ENCODE peak calls at places on chromosomes 16 and 17, in four cellular contexts. K is testis, U is A549, E is HFF-Myc. Y is an unnamed sample.

GRCh38 chr17:78883090-78883532 is 19.9 kb downstream of the CEP295NL start:
- DNase-seq in E (peak), K (peak), U (peak), Y (peak)

GRCh38 chr16:55255890-55256289 is 68.1 kb upstream of the IRX6 start:
- DNase-seq in E (no peak), K (no peak), U (no peak), Y (no peak)

GRCh38 chr17:73458191-73458590 is 146.4 kb upstream of the CDC42EP4 start:
- DNase-seq in K (no peak), U (no peak), E (no peak), Y (no peak)

GRCh38 chr17:13634001-13634400 is 32.3 kb upstream of the HS3ST3A1 start:
- DNase-seq in E (no peak), K (no peak), U (no peak), Y (no peak)

GRCh38 chr17:47096343-47096742 is 92.8 kb downstream of the CDC27 start:
- DNase-seq in E (no peak), K (no peak), U (no peak), Y (no peak)

GRCh38 chr17:81994593-81995462 is 17.4 kb downstream of the ASPSCR1 start:
- DNase-seq in U (no peak), K (no peak), E (no peak), Y (no peak)

GRCh38 chr17:5644065-5644464 is 59.8 kb upstream of the NLRP1 start:
- DNase-seq in E (no peak), U (no peak), K (no peak), Y (no peak)

GRCh38 chr16:70267516-70267915 is 15.8 kb upstream of the EXOSC6 start:
- DNase-seq in U (peak), E (peak), K (peak), Y (peak)

GRCh38 chr16:80656731-80657150 is 115.9 kb downstream of the DYNLRB2 start:
- DNase-seq in E (no peak), K (peak), U (no peak), Y (no peak)

GRCh38 chr17:58391302-58391984 is 25.9 kb downstream of the RNF43 start:
- DNase-seq in U (peak), K (peak), E (no peak), Y (peak)

GRCh38 chr17:61135782-61136181 is 263.9 kb upstream of the TBX2 start:
- DNase-seq in U (no peak), E (no peak), K (no peak), Y (no peak)
- H3K4me3 ChIP-seq in U (no peak), E (no peak), K (no peak), Y (no peak)

GRCh38 chr17:75839942-75840778 is 4.0 kb downstream of the UNC13D start:
- DNase-seq in U (no peak), K (no peak), E (no peak), Y (no peak)

GRCh38 chr17:75835315-75835987 is 8.8 kb downstream of the UNC13D start:
- DNase-seq in K (no peak), U (no peak), E (no peak), Y (no peak)

GRCh38 chr17:75838410-75838809 is 5.8 kb downstream of the UNC13D start:
- DNase-seq in K (no peak), U (no peak), E (no peak), Y (no peak)

GRCh38 chr17:75836605-75837004 is 7.6 kb downstream of the UNC13D start:
- DNase-seq in E (no peak), K (no peak), U (no peak), Y (no peak)

DNA sequence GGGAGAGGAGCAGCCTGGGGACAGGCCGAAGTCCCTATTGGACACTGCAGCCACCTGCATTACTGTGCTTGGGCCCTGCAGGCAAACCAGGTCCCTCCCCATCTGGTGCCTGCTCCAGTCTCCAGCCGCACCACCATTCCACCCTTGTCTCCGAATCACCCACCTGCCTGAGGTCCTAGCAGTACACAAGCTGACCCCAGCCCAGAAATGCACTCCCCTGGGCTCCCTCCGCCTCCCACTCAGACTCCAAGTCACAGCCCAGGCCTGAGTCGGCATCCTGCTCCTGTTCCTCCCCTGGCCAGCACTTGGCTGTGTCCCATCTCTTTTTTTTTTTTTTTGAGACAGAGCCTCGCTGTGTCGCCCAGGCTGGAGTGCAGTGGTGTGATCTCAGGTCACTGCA is 6.3 kb downstream of the UNC13D start:
- DNase-seq in U (no peak), E (no peak), K (peak), Y (no peak)
- TF ChIP-seq CTCF in U (no peak), E (no peak), K (no peak), Y (no peak)

DNA sequence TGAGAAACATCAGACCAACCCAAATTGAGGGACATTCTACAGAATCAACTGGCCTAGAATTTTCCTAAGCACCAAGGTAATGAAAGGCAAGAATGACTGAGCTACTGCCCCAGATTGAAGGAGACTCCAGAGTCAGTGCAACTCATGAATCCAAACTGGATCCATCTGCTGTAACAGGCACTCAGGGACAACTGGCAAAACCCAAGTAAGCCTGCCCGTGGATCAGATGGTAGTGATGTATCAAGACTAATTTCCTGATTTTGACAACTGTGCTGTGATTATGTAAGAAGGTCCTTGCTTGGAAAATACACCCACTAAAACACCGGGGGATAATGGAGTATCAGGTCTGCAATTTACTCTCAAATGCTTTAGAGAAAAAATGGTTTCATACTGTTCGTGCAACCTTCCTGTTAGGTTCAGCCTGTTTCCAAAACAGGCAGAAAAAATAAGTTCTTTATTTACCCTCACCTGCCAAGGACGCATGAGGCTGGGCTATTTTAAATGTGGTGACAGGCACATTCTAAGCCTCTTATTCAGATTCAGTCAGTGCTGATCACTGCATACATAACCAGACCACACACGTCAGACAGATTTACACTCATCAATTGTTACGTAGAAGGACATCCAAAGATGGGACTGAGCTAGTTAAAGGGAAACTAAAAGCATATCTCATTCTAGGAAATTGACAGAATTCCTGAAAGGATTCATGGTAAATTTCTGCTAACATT is 7.0 kb downstream of the MBTPS1 start:
- DNase-seq in U (no peak), E (no peak), K (no peak), Y (no peak)
- H3K4me3 ChIP-seq in U (no peak), E (no peak), K (no peak), Y (no peak)

GRCh38 chr17:34167359-34167758 is 87.7 kb upstream of the CCL2 start:
- DNase-seq in U (no peak), E (no peak), K (no peak), Y (no peak)

GRCh38 chr17:34166394-34166793 is 88.7 kb upstream of the CCL2 start:
- DNase-seq in K (no peak), U (no peak), E (no peak), Y (no peak)

GRCh38 chr17:34163123-34163522 is 92.0 kb upstream of the CCL2 start:
- DNase-seq in E (no peak), U (no peak), K (no peak), Y (no peak)

GRCh38 chr17:34161600-34161999 is 93.5 kb upstream of the CCL2 start:
- DNase-seq in K (no peak), E (no peak), U (no peak), Y (no peak)

GRCh38 chr17:34163681-34164080 is 91.4 kb upstream of the CCL2 start:
- DNase-seq in E (no peak), K (peak), U (peak), Y (no peak)
- TF ChIP-seq CTCF in E (peak), K (peak), U (peak), Y (peak)

GRCh38 chr16:31872201-31872600 is 1.4 kb upstream of the ZNF267 start:
- DNase-seq in U (no peak), K (no peak), E (no peak), Y (no peak)
- H3K4me3 ChIP-seq in U (no peak), K (no peak), E (no peak), Y (no peak)

GRCh38 chr16:25110392-25110947 is 1.1 kb upstream of the LCMT1 start:
- DNase-seq in K (no peak), U (peak), E (no peak), Y (peak)

GRCh38 chr16:25108054-25108453 is 3.5 kb upstream of the LCMT1 start:
- DNase-seq in U (peak), E (no peak), K (no peak), Y (no peak)

GRCh38 chr16:25109643-25110042 is 1.9 kb upstream of the LCMT1 start:
- DNase-seq in E (peak), U (peak), K (peak), Y (peak)

GRCh38 chr16:25107466-25107792 is 4.1 kb upstream of the LCMT1 start:
- DNase-seq in E (no peak), K (no peak), U (no peak), Y (no peak)

GRCh38 chr16:25106567-25107465 is 4.7 kb upstream of the LCMT1 start:
- DNase-seq in K (peak), U (peak), E (peak), Y (peak)
- TF ChIP-seq CTCF in K (no peak), U (no peak), E (no peak), Y (no peak)

DNA sequence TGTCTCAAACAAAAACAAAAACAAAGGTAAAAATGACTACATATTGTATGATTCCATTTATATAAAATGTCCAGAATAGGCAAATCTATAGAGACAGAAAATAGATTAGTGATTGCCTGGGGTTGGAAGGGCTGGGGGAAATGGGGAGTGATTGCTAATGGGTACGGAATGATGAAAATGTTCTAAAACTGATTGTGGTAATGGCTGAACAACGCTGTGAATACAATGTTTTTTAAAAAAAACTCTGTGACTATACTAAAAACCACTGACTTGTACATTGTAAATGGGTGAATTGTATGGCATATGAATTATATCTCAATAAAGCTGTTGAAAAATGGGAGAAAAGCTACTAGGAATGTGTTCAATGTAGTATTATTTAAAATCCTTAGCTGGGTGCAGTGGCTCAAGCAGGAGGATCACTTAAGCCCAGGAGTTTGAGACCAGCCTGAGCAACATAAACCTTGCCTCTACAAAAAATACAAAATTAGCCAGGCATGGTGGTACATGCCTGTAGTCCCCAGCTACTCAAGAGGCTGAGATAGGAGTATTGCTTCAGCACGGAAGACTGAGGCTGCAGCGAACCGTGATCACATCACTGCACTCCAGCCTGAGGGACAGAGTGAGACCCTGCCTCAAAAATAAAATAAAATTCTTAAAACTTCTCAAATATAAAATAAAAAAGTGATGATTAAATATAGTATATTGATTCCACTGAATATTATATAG is 47.9 kb downstream of the TOM1L2 start:
- DNase-seq in E (no peak), K (no peak), U (no peak), Y (no peak)
- H3K4me3 ChIP-seq in E (no peak), K (no peak), U (no peak), Y (no peak)